ENCODE peak calls at places on chromosomes 3 and 15, in eight cellular contexts. W is upper lobe of left lung, X is adrenal gland, P is ovary, L is GM12878, V is tibial nerve, K is body of pancreas, M is HCT116. C is an unnamed sample.
A peak's percentile ranks its signal among the peaks of the same experiment; 100 is the strongest.

GRCh38 chr3:11498174-11498573 is 145.5 kb downstream of the VGLL4 start:
- DNase-seq in W (no peak), X (no peak), P (no peak), L (no peak), V (no peak), K (no peak), M (no peak), C (no peak)

GRCh38 chr3:129560931-129561594 is 18.1 kb downstream of the H1-8 start:
- DNase-seq in W (peak; percentile 87), X (peak; percentile 77), P (peak; percentile 93), L (no peak), V (peak; percentile 63), K (peak; percentile 53), M (no peak), C (peak; percentile 63)

GRCh38 chr15:70488002-70488605 is 275.3 kb downstream of the UACA start:
- DNase-seq in W (no peak), X (peak; percentile 83), P (peak; percentile 38), L (no peak), V (peak; percentile 86), K (peak; percentile 70), M (no peak), C (peak; percentile 77)

GRCh38 chr3:112619295-112619694 is 21.6 kb downstream of the CCDC80 start:
- DNase-seq in W (no peak), X (no peak), P (no peak), L (no peak), V (no peak), K (no peak), M (no peak), C (no peak)

GRCh38 chr3:71074416-71074815 is 509.1 kb downstream of the FOXP1 start:
- DNase-seq in W (no peak), X (no peak), P (no peak), L (no peak), V (no peak), K (no peak), M (no peak), C (no peak)

GRCh38 chr3:184176377-184177330 is 2.0 kb downstream of the AP2M1 start:
- DNase-seq in W (no peak), X (peak; percentile 91), P (peak; percentile 70), L (no peak), V (peak; percentile 58), K (peak; percentile 46), M (peak; percentile 75), C (no peak)

GRCh38 chr3:123692041-123692440 is 107.2 kb upstream of the HACD2 start:
- DNase-seq in W (peak; percentile 32), X (no peak), P (no peak), L (no peak), V (no peak), K (no peak), M (no peak), C (no peak)

GRCh38 chr3:81761904-81762565 is 590 bp upstream of the GBE1 start:
- DNase-seq in W (no peak), X (no peak), P (no peak), L (no peak), V (no peak), K (no peak), M (no peak), C (no peak)

GRCh38 chr15:90037961-90038633 is 37.0 kb downstream of the ZNF710 start:
- DNase-seq in W (no peak), X (no peak), P (no peak), L (peak; percentile 89), V (no peak), K (no peak), M (no peak), C (peak; percentile 54)

GRCh38 chr3:180274536-180274935 is 237.8 kb upstream of the PEX5L start:
- DNase-seq in W (no peak), X (no peak), P (no peak), L (no peak), V (no peak), K (no peak), M (no peak), C (no peak)

GRCh38 chr15:68512052-68512451 is 66.7 kb upstream of the CORO2B start:
- DNase-seq in W (no peak), X (no peak), P (no peak), L (no peak), V (no peak), K (no peak), M (no peak), C (no peak)

GRCh38 chr3:9913601-9914000 is 3.3 kb upstream of the IL17RC start:
- DNase-seq in W (no peak), X (no peak), P (no peak), L (no peak), V (no peak), K (peak; percentile 19), M (no peak), C (no peak)

GRCh38 chr15:88707766-88708165 is 69.0 kb downstream of the ISG20 start:
- DNase-seq in W (no peak), X (no peak), P (no peak), L (no peak), V (no peak), K (no peak), M (no peak), C (no peak)

GRCh38 chr15:85869124-85869523 is 74.4 kb upstream of the KLHL25 start:
- DNase-seq in W (no peak), X (no peak), P (no peak), L (no peak), V (no peak), K (no peak), M (no peak), C (no peak)

GRCh38 chr3:38141952-38142273 is 3.5 kb downstream of the MYD88 start:
- DNase-seq in W (no peak), X (no peak), P (no peak), L (no peak), V (no peak), K (peak; percentile 6), M (no peak), C (no peak)

GRCh38 chr15:66461917-66462316 is 35.6 kb downstream of the SNAPC5 start:
- DNase-seq in W (no peak), X (no peak), P (no peak), L (no peak), V (no peak), K (no peak), M (no peak), C (no peak)

GRCh38 chr3:88180398-88180999 is 30.7 kb downstream of the C3orf38 start:
- DNase-seq in W (no peak), X (no peak), P (no peak), L (peak; percentile 27), V (peak; percentile 10), K (no peak), M (peak; percentile 10), C (no peak)

GRCh38 chr3:53422954-53423708 is 71.3 kb upstream of the CACNA1D start:
- DNase-seq in W (no peak), X (peak; percentile 39), P (no peak), L (no peak), V (no peak), K (no peak), M (no peak), C (peak; percentile 31)

GRCh38 chr3:186511702-186512101 is 32.5 kb downstream of the CRYGS start:
- DNase-seq in W (no peak), X (no peak), P (no peak), L (no peak), V (no peak), K (no peak), M (no peak), C (no peak)

GRCh38 chr3:58572634-58573230 is 4.5 kb downstream of the FAM107A start:
- DNase-seq in W (no peak), X (no peak), P (no peak), L (no peak), V (no peak), K (no peak), M (no peak), C (no peak)

GRCh38 chr3:188687389-188687788 is 484.4 kb upstream of the TPRG1 start:
- DNase-seq in W (no peak), X (no peak), P (no peak), L (no peak), V (no peak), K (no peak), M (no peak), C (no peak)

GRCh38 chr3:58462829-58463180 is 29.1 kb upstream of the KCTD6 start:
- DNase-seq in W (no peak), X (no peak), P (no peak), L (no peak), V (no peak), K (no peak), M (no peak), C (no peak)

GRCh38 chr15:19973718-19974117 is 567.9 kb downstream of the GOLGA6L6 start:
- DNase-seq in W (peak; percentile 60), X (no peak), P (no peak), L (no peak), V (no peak), K (no peak), M (no peak), C (no peak)
- H3K9me3 ChIP-seq in W (no peaks in the 10 kb centered on the region), X (no peaks in the 10 kb centered on the region), P (no peaks in the 10 kb centered on the region), L (no peaks in the 10 kb centered on the region), V (no peaks in the 10 kb centered on the region), K (no peaks in the 10 kb centered on the region), M (peaks cover 14% of the 10 kb centered on the region), C (no peaks in the 10 kb centered on the region)

GRCh38 chr15:40053234-40054055 is 14.5 kb upstream of the SRP14 start:
- DNase-seq in W (no peak), X (peak; percentile 13), P (no peak), L (no peak), V (no peak), K (no peak), M (no peak), C (no peak)
- TF ChIP-seq CTCF in W (no peak), X (no peak), P (no peak), L (peak; percentile 17), V (no peak), K (no peak), M (peak; percentile 23), C (no peak)

GRCh38 chr3:160409812-160410610 is 10.6 kb downstream of the SMC4 start:
- DNase-seq in W (no peak), X (no peak), P (no peak), L (no peak), V (no peak), K (no peak), M (no peak), C (no peak)
- TF ChIP-seq POLR2A in W (no peak), X (no peak), P (no peak), L (peak; percentile 32), V (no peak), K (no peak), M (no peak), C (no peak)

DNA sequence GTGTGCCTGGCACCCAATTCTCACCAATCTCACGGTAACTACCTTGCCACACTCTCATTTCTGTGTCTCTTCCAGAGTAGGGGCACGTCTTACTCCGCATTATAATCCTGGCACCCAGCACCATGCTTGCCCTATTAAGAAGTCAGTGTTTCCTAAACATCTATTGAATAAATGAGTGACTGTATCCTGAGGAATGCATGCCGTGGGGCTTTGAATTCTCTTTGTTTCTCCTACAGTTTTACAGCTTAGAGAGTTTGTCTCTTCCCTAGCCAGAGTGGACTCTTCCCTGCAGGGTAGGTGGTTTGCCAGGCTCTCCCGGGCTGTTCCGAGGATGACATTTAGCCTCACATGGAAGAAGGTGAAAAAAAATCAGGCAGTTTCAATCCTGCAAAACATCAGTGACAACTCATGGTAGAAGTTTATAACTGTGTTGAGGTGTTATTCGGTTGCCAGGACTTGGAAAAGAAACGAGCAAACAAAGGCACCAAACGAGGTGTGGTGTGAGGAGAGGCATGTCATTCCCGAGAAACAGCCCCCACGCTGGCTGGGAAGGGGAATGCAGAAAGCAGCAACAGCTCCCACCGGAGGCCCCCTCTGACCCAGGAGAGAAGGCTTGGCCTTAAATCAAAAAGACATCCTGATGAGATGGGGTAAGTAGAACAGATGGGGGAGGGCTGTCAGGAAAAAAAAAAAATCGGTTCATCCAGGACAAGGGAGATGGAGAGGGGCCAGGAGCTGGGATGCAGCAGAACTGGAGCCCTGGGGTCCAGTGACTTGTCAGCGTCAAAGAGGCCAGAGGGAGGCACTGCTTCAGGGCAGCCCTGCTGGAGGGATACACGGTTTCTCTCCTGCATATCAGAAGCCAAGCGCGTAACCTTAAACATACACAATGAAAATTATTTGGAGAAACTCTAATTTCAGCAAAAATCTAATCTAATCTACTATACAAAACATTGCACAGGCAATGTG is 168.4 kb upstream of the ARRDC4 start:
- DNase-seq in W (no peak), X (no peak), P (no peak), L (no peak), V (no peak), K (no peak), M (no peak), C (no peak)
- H3K9me3 ChIP-seq in W (no peaks in the 10 kb centered on the region), X (no peaks in the 10 kb centered on the region), P (no peaks in the 10 kb centered on the region), L (no peaks in the 10 kb centered on the region), V (no peaks in the 10 kb centered on the region), K (no peaks in the 10 kb centered on the region), M (no peaks in the 10 kb centered on the region), C (no peaks in the 10 kb centered on the region)

C was measured in right lobe of liver.